ENCODE peak calls at places on chromosome X, in ten cellular contexts. One of them, this sample, is unnamed. For H3K27me3, the result is how much of the 10 kb centered on the place peaks cover.

GRCh38 chrX:81174286-81174685 is 27.4 kb downstream of the HMGN5 start:
- DNase-seq in breast epithelium: no peak
- DNase-seq in ascending aorta: no peak
- DNase-seq in CD8-positive, alpha-beta T cell: no peak
- DNase-seq in gastrocnemius medialis: no peak
- DNase-seq in heart right ventricle: no peak
- DNase-seq in tibial nerve: no peak
- DNase-seq in PC-3: peak
- DNase-seq in fibroblast of lung: peak
- DNase-seq in ovary: no peak
- DNase-seq in this sample: no peak

GRCh38 chrX:150036181-150036580 is 97.9 kb upstream of the EOLA2 start:
- DNase-seq in breast epithelium: no peak
- DNase-seq in ascending aorta: no peak
- DNase-seq in CD8-positive, alpha-beta T cell: no peak
- DNase-seq in gastrocnemius medialis: no peak
- DNase-seq in heart right ventricle: no peak
- DNase-seq in tibial nerve: no peak
- DNase-seq in PC-3: peak
- DNase-seq in fibroblast of lung: peak
- DNase-seq in ovary: no peak
- DNase-seq in this sample: no peak

GRCh38 chrX:41677661-41678060 is 11.1 kb upstream of the GPR34 start:
- DNase-seq in breast epithelium: no peak
- DNase-seq in ascending aorta: no peak
- DNase-seq in CD8-positive, alpha-beta T cell: no peak
- DNase-seq in gastrocnemius medialis: no peak
- DNase-seq in heart right ventricle: no peak
- DNase-seq in tibial nerve: no peak
- DNase-seq in PC-3: no peak
- DNase-seq in fibroblast of lung: no peak
- DNase-seq in ovary: no peak
- DNase-seq in this sample: no peak

GRCh38 chrX:45385767-45386166 is 185.1 kb upstream of the DIPK2B start:
- DNase-seq in breast epithelium: no peak
- DNase-seq in ascending aorta: no peak
- DNase-seq in CD8-positive, alpha-beta T cell: no peak
- DNase-seq in gastrocnemius medialis: no peak
- DNase-seq in heart right ventricle: no peak
- DNase-seq in tibial nerve: no peak
- DNase-seq in PC-3: no peak
- DNase-seq in fibroblast of lung: peak
- DNase-seq in ovary: no peak
- DNase-seq in this sample: no peak

GRCh38 chrX:48919360-48919821 is 567 bp upstream of the PIM2 start:
- DNase-seq in breast epithelium: no peak
- DNase-seq in ascending aorta: no peak
- DNase-seq in CD8-positive, alpha-beta T cell: no peak
- DNase-seq in gastrocnemius medialis: no peak
- DNase-seq in heart right ventricle: no peak
- DNase-seq in tibial nerve: no peak
- DNase-seq in PC-3: no peak
- DNase-seq in fibroblast of lung: no peak
- DNase-seq in ovary: no peak
- DNase-seq in this sample: no peak

GRCh38 chrX:140495739-140496138 is 9.1 kb downstream of the SOX3 start:
- DNase-seq in breast epithelium: no peak
- DNase-seq in ascending aorta: no peak
- DNase-seq in CD8-positive, alpha-beta T cell: no peak
- DNase-seq in gastrocnemius medialis: no peak
- DNase-seq in heart right ventricle: no peak
- DNase-seq in tibial nerve: no peak
- DNase-seq in PC-3: no peak
- DNase-seq in fibroblast of lung: no peak
- DNase-seq in ovary: no peak
- DNase-seq in this sample: no peak

GRCh38 chrX:144265641-144266040 is 381.8 kb downstream of the UBE2NL start:
- DNase-seq in breast epithelium: no peak
- DNase-seq in ascending aorta: no peak
- DNase-seq in CD8-positive, alpha-beta T cell: no peak
- DNase-seq in gastrocnemius medialis: no peak
- DNase-seq in heart right ventricle: no peak
- DNase-seq in tibial nerve: no peak
- DNase-seq in PC-3: no peak
- DNase-seq in fibroblast of lung: no peak
- DNase-seq in ovary: no peak
- DNase-seq in this sample: no peak

GRCh38 chrX:150365051-150365952 is 2.2 kb downstream of the MAMLD1 start:
- DNase-seq in breast epithelium: peak
- DNase-seq in ascending aorta: no peak
- DNase-seq in CD8-positive, alpha-beta T cell: peak
- DNase-seq in gastrocnemius medialis: peak
- DNase-seq in heart right ventricle: peak
- DNase-seq in tibial nerve: peak
- DNase-seq in PC-3: peak
- DNase-seq in fibroblast of lung: peak
- DNase-seq in ovary: peak
- DNase-seq in this sample: peak

GRCh38 chrX:69616520-69617203 is 749 bp downstream of the EDA start:
- DNase-seq in breast epithelium: no peak
- DNase-seq in ascending aorta: no peak
- DNase-seq in CD8-positive, alpha-beta T cell: no peak
- DNase-seq in gastrocnemius medialis: no peak
- DNase-seq in heart right ventricle: peak
- DNase-seq in tibial nerve: no peak
- DNase-seq in PC-3: no peak
- DNase-seq in fibroblast of lung: no peak
- DNase-seq in ovary: peak
- DNase-seq in this sample: no peak

GRCh38 chrX:119552508-119552907 is 12.7 kb downstream of the STEEP1 start:
- DNase-seq in breast epithelium: no peak
- DNase-seq in ascending aorta: no peak
- DNase-seq in CD8-positive, alpha-beta T cell: no peak
- DNase-seq in gastrocnemius medialis: no peak
- DNase-seq in heart right ventricle: no peak
- DNase-seq in tibial nerve: no peak
- DNase-seq in PC-3: peak
- DNase-seq in fibroblast of lung: peak
- DNase-seq in ovary: no peak
- DNase-seq in this sample: no peak

GRCh38 chrX:29215251-29215650 is 628.0 kb downstream of the IL1RAPL1 start:
- DNase-seq in breast epithelium: no peak
- DNase-seq in ascending aorta: no peak
- DNase-seq in CD8-positive, alpha-beta T cell: no peak
- DNase-seq in gastrocnemius medialis: no peak
- DNase-seq in heart right ventricle: no peak
- DNase-seq in tibial nerve: no peak
- DNase-seq in PC-3: peak
- DNase-seq in fibroblast of lung: peak
- DNase-seq in ovary: no peak
- DNase-seq in this sample: no peak

GRCh38 chrX:136497556-136498048 is at the start of gene HTATSF1:
- DNase-seq in breast epithelium: no peak
- DNase-seq in ascending aorta: no peak
- DNase-seq in CD8-positive, alpha-beta T cell: peak
- DNase-seq in gastrocnemius medialis: no peak
- DNase-seq in heart right ventricle: no peak
- DNase-seq in tibial nerve: no peak
- DNase-seq in PC-3: no peak
- DNase-seq in fibroblast of lung: no peak
- DNase-seq in ovary: no peak
- DNase-seq in this sample: peak

GRCh38 chrX:31092970-31093638 is 21.3 kb upstream of the FTHL17 start:
- DNase-seq in breast epithelium: no peak
- DNase-seq in ascending aorta: no peak
- DNase-seq in CD8-positive, alpha-beta T cell: no peak
- DNase-seq in gastrocnemius medialis: no peak
- DNase-seq in heart right ventricle: no peak
- DNase-seq in tibial nerve: no peak
- DNase-seq in PC-3: no peak
- DNase-seq in fibroblast of lung: no peak
- DNase-seq in ovary: no peak
- DNase-seq in this sample: no peak

GRCh38 chrX:31092476-31092875 is 20.6 kb upstream of the FTHL17 start:
- DNase-seq in breast epithelium: no peak
- DNase-seq in ascending aorta: no peak
- DNase-seq in CD8-positive, alpha-beta T cell: no peak
- DNase-seq in gastrocnemius medialis: no peak
- DNase-seq in heart right ventricle: no peak
- DNase-seq in tibial nerve: no peak
- DNase-seq in PC-3: no peak
- DNase-seq in fibroblast of lung: peak
- DNase-seq in ovary: no peak
- DNase-seq in this sample: no peak

GRCh38 chrX:31091819-31092218 is 20.0 kb upstream of the FTHL17 start:
- DNase-seq in breast epithelium: no peak
- DNase-seq in ascending aorta: no peak
- DNase-seq in CD8-positive, alpha-beta T cell: no peak
- DNase-seq in gastrocnemius medialis: no peak
- DNase-seq in heart right ventricle: no peak
- DNase-seq in tibial nerve: no peak
- DNase-seq in PC-3: no peak
- DNase-seq in fibroblast of lung: no peak
- DNase-seq in ovary: no peak
- DNase-seq in this sample: no peak

GRCh38 chrX:31098081-31098480 is 26.2 kb upstream of the FTHL17 start:
- DNase-seq in breast epithelium: no peak
- DNase-seq in ascending aorta: no peak
- DNase-seq in CD8-positive, alpha-beta T cell: no peak
- DNase-seq in gastrocnemius medialis: no peak
- DNase-seq in heart right ventricle: no peak
- DNase-seq in tibial nerve: no peak
- DNase-seq in PC-3: no peak
- DNase-seq in fibroblast of lung: no peak
- DNase-seq in ovary: no peak
- DNase-seq in this sample: no peak

DNA sequence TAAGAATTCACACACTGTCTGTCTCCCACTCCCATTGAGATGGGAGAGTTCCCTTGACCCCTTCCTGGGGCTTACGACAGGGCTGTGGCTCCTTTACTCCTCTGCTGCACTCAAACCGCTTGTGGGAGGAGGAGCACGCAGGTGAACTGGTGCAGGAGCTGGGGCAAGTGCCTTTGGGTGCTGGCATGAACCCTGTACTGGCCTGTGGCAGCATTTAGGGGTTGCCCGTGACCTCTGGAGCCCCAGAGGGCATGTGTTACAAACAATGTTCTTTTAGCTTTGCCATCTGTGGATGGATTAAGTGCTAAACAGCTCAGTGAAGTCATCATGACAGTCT is 21.8 kb upstream of the FTHL17 start:
- DNase-seq in breast epithelium: no peak
- DNase-seq in ascending aorta: no peak
- DNase-seq in CD8-positive, alpha-beta T cell: no peak
- DNase-seq in gastrocnemius medialis: no peak
- DNase-seq in heart right ventricle: no peak
- DNase-seq in tibial nerve: no peak
- DNase-seq in PC-3: no peak
- DNase-seq in fibroblast of lung: no peak
- DNase-seq in ovary: no peak
- DNase-seq in this sample: no peak
- TF ChIP-seq CTCF in breast epithelium: no peak
- TF ChIP-seq CTCF in ascending aorta: no peak
- TF ChIP-seq CTCF in CD8-positive, alpha-beta T cell: no peak
- TF ChIP-seq CTCF in gastrocnemius medialis: no peak
- TF ChIP-seq CTCF in heart right ventricle: no peak
- TF ChIP-seq CTCF in tibial nerve: no peak
- TF ChIP-seq CTCF in PC-3: no peak
- TF ChIP-seq CTCF in fibroblast of lung: no peak
- TF ChIP-seq CTCF in ovary: no peak
- TF ChIP-seq CTCF in this sample: no peak

DNA sequence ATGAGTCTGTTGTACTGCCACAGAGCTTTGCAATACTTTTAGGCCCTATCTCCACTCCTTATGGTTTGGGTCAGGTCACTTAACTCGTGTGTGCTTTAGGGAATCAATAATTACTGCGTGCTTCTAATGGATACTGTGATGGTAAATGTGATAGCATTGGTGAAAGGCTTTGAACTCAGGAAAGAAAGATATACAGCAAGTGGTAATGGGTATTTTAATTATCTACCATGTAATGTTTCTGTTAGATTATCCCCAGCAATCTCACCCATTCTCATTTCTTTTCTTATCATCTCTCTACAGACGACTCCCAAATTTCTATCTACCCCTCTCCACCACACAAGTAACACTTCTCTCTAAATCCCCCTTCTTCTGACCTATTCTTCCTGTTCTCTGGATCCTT is 128.6 kb downstream of the GPC3 start:
- DNase-seq in breast epithelium: no peak
- DNase-seq in ascending aorta: no peak
- DNase-seq in CD8-positive, alpha-beta T cell: no peak
- DNase-seq in gastrocnemius medialis: no peak
- DNase-seq in heart right ventricle: no peak
- DNase-seq in tibial nerve: no peak
- DNase-seq in PC-3: no peak
- DNase-seq in fibroblast of lung: no peak
- DNase-seq in ovary: no peak
- DNase-seq in this sample: no peak
- H3K27me3 ChIP-seq in breast epithelium: under half
- H3K27me3 ChIP-seq in ascending aorta: under half
- H3K27me3 ChIP-seq in CD8-positive, alpha-beta T cell: under half
- H3K27me3 ChIP-seq in gastrocnemius medialis: under half
- H3K27me3 ChIP-seq in heart right ventricle: under half
- H3K27me3 ChIP-seq in tibial nerve: under half
- H3K27me3 ChIP-seq in PC-3: under half
- H3K27me3 ChIP-seq in fibroblast of lung: under half
- H3K27me3 ChIP-seq in ovary: under half
- H3K27me3 ChIP-seq in this sample: under half

GRCh38 chrX:19888419-19888879 is 1.0 kb upstream of the SH3KBP1 start:
- DNase-seq in breast epithelium: no peak
- DNase-seq in ascending aorta: no peak
- DNase-seq in CD8-positive, alpha-beta T cell: no peak
- DNase-seq in gastrocnemius medialis: no peak
- DNase-seq in heart right ventricle: peak
- DNase-seq in tibial nerve: no peak
- DNase-seq in PC-3: peak
- DNase-seq in fibroblast of lung: peak
- DNase-seq in ovary: no peak
- DNase-seq in this sample: no peak
- TF ChIP-seq CTCF in breast epithelium: peak
- TF ChIP-seq CTCF in ascending aorta: peak
- TF ChIP-seq CTCF in CD8-positive, alpha-beta T cell: no peak
- TF ChIP-seq CTCF in gastrocnemius medialis: peak
- TF ChIP-seq CTCF in heart right ventricle: peak
- TF ChIP-seq CTCF in tibial nerve: peak
- TF ChIP-seq CTCF in PC-3: peak
- TF ChIP-seq CTCF in fibroblast of lung: peak
- TF ChIP-seq CTCF in ovary: peak
- TF ChIP-seq CTCF in this sample: peak

GRCh38 chrX:54798137-54798536 is at the start of gene ITIH6:
- DNase-seq in breast epithelium: no peak
- DNase-seq in ascending aorta: no peak
- DNase-seq in CD8-positive, alpha-beta T cell: no peak
- DNase-seq in gastrocnemius medialis: no peak
- DNase-seq in heart right ventricle: no peak
- DNase-seq in tibial nerve: no peak
- DNase-seq in PC-3: no peak
- DNase-seq in fibroblast of lung: no peak
- DNase-seq in ovary: no peak
- DNase-seq in this sample: no peak
- H3K27me3 ChIP-seq in breast epithelium: under half
- H3K27me3 ChIP-seq in ascending aorta: under half
- H3K27me3 ChIP-seq in CD8-positive, alpha-beta T cell: under half
- H3K27me3 ChIP-seq in gastrocnemius medialis: under half
- H3K27me3 ChIP-seq in heart right ventricle: under half
- H3K27me3 ChIP-seq in tibial nerve: under half
- H3K27me3 ChIP-seq in PC-3: under half
- H3K27me3 ChIP-seq in fibroblast of lung: under half
- H3K27me3 ChIP-seq in ovary: under half
- H3K27me3 ChIP-seq in this sample: under half

This sample was measured in dorsolateral prefrontal cortex.